ENCODE peak calls at places on chromosome 1, in ten cellular contexts. R, I, Z, V, Q, F, E, U, T and X are unnamed samples.

GRCh38 chr1:157948547-157949152 is 44.8 kb upstream of the KIRREL1 start:
- DNase-seq in U (peak; percentile 29), Z (no peak), T (peak; percentile 23), E (no peak), I (peak; percentile 84), F (no peak), Q (peak; percentile 82), R (peak; percentile 51), V (no peak), X (no peak)

GRCh38 chr1:207948536-207949250 is 37.8 kb upstream of the CD34 start:
- DNase-seq in F (no peak), V (no peak), Z (no peak), E (no peak), T (no peak), R (no peak), I (no peak), U (no peak), Q (no peak), X (no peak)

GRCh38 chr1:27556781-27557595 is 47.0 kb downstream of the AHDC1 start:
- DNase-seq in V (peak; percentile 98), E (no peak), F (peak; percentile 74), R (peak; percentile 72), U (peak; percentile 95), T (peak; percentile 95), Z (peak; percentile 96), I (peak; percentile 77), Q (peak; percentile 84), X (peak; percentile 93)

GRCh38 chr1:64878931-64879710 is 87.2 kb downstream of the JAK1 start:
- DNase-seq in V (no peak), R (no peak), I (no peak), F (no peak), Z (no peak), E (no peak), U (no peak), Q (no peak), T (no peak), X (no peak)

GRCh38 chr1:62341120-62341519 is 21.9 kb upstream of the KANK4 start:
- DNase-seq in Z (no peak), I (no peak), U (no peak), F (no peak), Q (no peak), V (no peak), R (no peak), E (no peak), T (no peak), X (no peak)

GRCh38 chr1:9235123-9235513 is 544 bp downstream of the H6PD start:
- DNase-seq in V (no peak), Z (no peak), Q (peak; percentile 62), R (peak; percentile 64), E (no peak), T (peak; percentile 59), U (peak; percentile 31), F (no peak), I (no peak), X (peak; percentile 41)

GRCh38 chr1:247295274-247295684 is 36.4 kb downstream of the ZNF496 start:
- DNase-seq in F (no peak), R (no peak), Z (no peak), T (no peak), U (peak; percentile 11), V (no peak), E (no peak), I (no peak), Q (no peak), X (no peak)

GRCh38 chr1:168498159-168498609 is 45.6 kb downstream of the XCL2 start:
- DNase-seq in I (no peak), U (no peak), Z (no peak), Q (no peak), V (no peak), E (peak; percentile 88), F (no peak), R (no peak), T (no peak), X (no peak)

GRCh38 chr1:13965770-13966398 is 265.9 kb downstream of the PRDM2 start:
- DNase-seq in T (peak; percentile 78), U (peak; percentile 54), I (peak; percentile 20), Q (peak; percentile 33), Z (no peak), E (no peak), R (peak; percentile 74), F (no peak), V (no peak), X (no peak)

GRCh38 chr1:245310605-245311531 is 156.1 kb downstream of the KIF26B start:
- DNase-seq in E (no peak), Q (peak; percentile 11), F (no peak), T (no peak), Z (no peak), V (peak; percentile 56), I (peak; percentile 4), U (no peak), R (peak; percentile 72), X (no peak)

GRCh38 chr1:241475688-241476087 is 43.9 kb downstream of the FH start:
- DNase-seq in Q (no peak), R (no peak), F (no peak), Z (no peak), U (peak; percentile 74), T (peak; percentile 10), I (no peak), E (no peak), V (no peak), X (no peak)

GRCh38 chr1:15352122-15352957 is 57.3 kb upstream of the EFHD2 start:
- DNase-seq in Q (no peak), R (no peak), U (peak; percentile 93), T (peak; percentile 95), I (no peak), Z (no peak), E (no peak), F (peak; percentile 40), V (peak; percentile 60), X (no peak)

GRCh38 chr1:203462878-203463277 is 12.7 kb upstream of the PRELP start:
- DNase-seq in T (peak; percentile 72), Z (peak; percentile 45), F (no peak), R (no peak), I (no peak), U (peak; percentile 42), E (no peak), V (peak; percentile 91), Q (no peak), X (no peak)

GRCh38 chr1:162822391-162823200 is 32.1 kb downstream of the HSD17B7 start:
- DNase-seq in V (peak; percentile 47), E (no peak), U (peak; percentile 26), Q (no peak), Z (peak; percentile 50), T (no peak), F (no peak), R (peak; percentile 62), I (no peak), X (no peak)

GRCh38 chr1:53377438-53377841 is 49.6 kb upstream of the LRP8 start:
- DNase-seq in F (no peak), T (no peak), E (no peak), U (no peak), I (no peak), Q (no peak), V (peak; percentile 30), R (no peak), Z (no peak), X (no peak)

GRCh38 chr1:6275826-6276764 is 15.2 kb upstream of the GPR153 start:
- DNase-seq in V (peak; percentile 74), T (no peak), Z (no peak), R (peak; percentile 86), U (peak; percentile 53), F (no peak), Q (no peak), I (no peak), E (peak; percentile 77), X (peak; percentile 32)